ENCODE peak calls at places on chromosomes 6 and 20, in eight cellular contexts. One of them, this sample, is unnamed.

GRCh38 chr6:40391086-40391485 is 196.1 kb downstream of the LRFN2 start:
- DNase-seq in fibroblast of the conjunctiva: no peak
- DNase-seq in stimulated activated CD4-positive, alpha-beta T cell treated with anti-CD3 and anti-CD28 coated beads, Interleukin-1b, Interleukin-23, amount 100 ng/mL, for 24 hours: no peak
- DNase-seq in iPS DF 6.9: no peak
- DNase-seq in coronary artery: no peak
- DNase-seq in amniotic stem cell: no peak
- DNase-seq in cardiac fibroblast: no peak
- DNase-seq in SW480: no peak
- DNase-seq in this sample: peak

GRCh38 chr6:2476376-2476775 is 231.0 kb upstream of the GMDS start:
- DNase-seq in fibroblast of the conjunctiva: no peak
- DNase-seq in amniotic stem cell: no peak
- DNase-seq in SW480: peak
- DNase-seq in cardiac fibroblast: peak
- DNase-seq in stimulated activated CD4-positive, alpha-beta T cell treated with anti-CD3 and anti-CD28 coated beads, Interleukin-1b, Interleukin-23, amount 100 ng/mL, for 24 hours: no peak
- DNase-seq in coronary artery: no peak
- DNase-seq in iPS DF 6.9: no peak
- DNase-seq in this sample: no peak

GRCh38 chr6:127191716-127192115 is 73.2 kb downstream of the RSPO3 start:
- DNase-seq in cardiac fibroblast: no peak
- DNase-seq in fibroblast of the conjunctiva: no peak
- DNase-seq in SW480: no peak
- DNase-seq in coronary artery: no peak
- DNase-seq in stimulated activated CD4-positive, alpha-beta T cell treated with anti-CD3 and anti-CD28 coated beads, Interleukin-1b, Interleukin-23, amount 100 ng/mL, for 24 hours: no peak
- DNase-seq in iPS DF 6.9: no peak
- DNase-seq in amniotic stem cell: no peak
- DNase-seq in this sample: no peak

GRCh38 chr6:54784021-54784420 is 62.5 kb upstream of the FAM83B start:
- DNase-seq in amniotic stem cell: no peak
- DNase-seq in cardiac fibroblast: no peak
- DNase-seq in coronary artery: no peak
- DNase-seq in SW480: no peak
- DNase-seq in iPS DF 6.9: no peak
- DNase-seq in stimulated activated CD4-positive, alpha-beta T cell treated with anti-CD3 and anti-CD28 coated beads, Interleukin-1b, Interleukin-23, amount 100 ng/mL, for 24 hours: no peak
- DNase-seq in fibroblast of the conjunctiva: no peak
- DNase-seq in this sample: no peak

GRCh38 chr6:159852877-159853276 is 37.9 kb upstream of the MAS1 start:
- DNase-seq in coronary artery: no peak
- DNase-seq in amniotic stem cell: no peak
- DNase-seq in cardiac fibroblast: peak
- DNase-seq in iPS DF 6.9: no peak
- DNase-seq in SW480: no peak
- DNase-seq in stimulated activated CD4-positive, alpha-beta T cell treated with anti-CD3 and anti-CD28 coated beads, Interleukin-1b, Interleukin-23, amount 100 ng/mL, for 24 hours: no peak
- DNase-seq in fibroblast of the conjunctiva: no peak
- DNase-seq in this sample: no peak

GRCh38 chr6:346389-347030 is 45.0 kb upstream of the IRF4 start:
- DNase-seq in amniotic stem cell: no peak
- DNase-seq in cardiac fibroblast: peak
- DNase-seq in iPS DF 6.9: no peak
- DNase-seq in SW480: no peak
- DNase-seq in fibroblast of the conjunctiva: peak
- DNase-seq in coronary artery: no peak
- DNase-seq in stimulated activated CD4-positive, alpha-beta T cell treated with anti-CD3 and anti-CD28 coated beads, Interleukin-1b, Interleukin-23, amount 100 ng/mL, for 24 hours: no peak
- DNase-seq in this sample: no peak

GRCh38 chr6:161373905-161374451 is 100.1 kb upstream of the AGPAT4 start:
- DNase-seq in cardiac fibroblast: peak
- DNase-seq in fibroblast of the conjunctiva: peak
- DNase-seq in stimulated activated CD4-positive, alpha-beta T cell treated with anti-CD3 and anti-CD28 coated beads, Interleukin-1b, Interleukin-23, amount 100 ng/mL, for 24 hours: peak
- DNase-seq in SW480: peak
- DNase-seq in iPS DF 6.9: no peak
- DNase-seq in amniotic stem cell: no peak
- DNase-seq in coronary artery: no peak
- DNase-seq in this sample: no peak

GRCh38 chr6:143964667-143965066 is 43.4 kb downstream of the PLAGL1 start:
- DNase-seq in fibroblast of the conjunctiva: no peak
- DNase-seq in cardiac fibroblast: peak
- DNase-seq in amniotic stem cell: no peak
- DNase-seq in stimulated activated CD4-positive, alpha-beta T cell treated with anti-CD3 and anti-CD28 coated beads, Interleukin-1b, Interleukin-23, amount 100 ng/mL, for 24 hours: no peak
- DNase-seq in coronary artery: no peak
- DNase-seq in SW480: no peak
- DNase-seq in iPS DF 6.9: no peak
- DNase-seq in this sample: no peak

GRCh38 chr20:45998337-45998736 is 10.4 kb upstream of the MMP9 start:
- DNase-seq in coronary artery: no peak
- DNase-seq in cardiac fibroblast: no peak
- DNase-seq in stimulated activated CD4-positive, alpha-beta T cell treated with anti-CD3 and anti-CD28 coated beads, Interleukin-1b, Interleukin-23, amount 100 ng/mL, for 24 hours: no peak
- DNase-seq in SW480: no peak
- DNase-seq in fibroblast of the conjunctiva: no peak
- DNase-seq in amniotic stem cell: no peak
- DNase-seq in iPS DF 6.9: no peak
- DNase-seq in this sample: no peak

GRCh38 chr20:44079968-44080560 is 106.9 kb downstream of the JPH2 start:
- DNase-seq in iPS DF 6.9: no peak
- DNase-seq in SW480: no peak
- DNase-seq in fibroblast of the conjunctiva: no peak
- DNase-seq in amniotic stem cell: no peak
- DNase-seq in coronary artery: no peak
- DNase-seq in stimulated activated CD4-positive, alpha-beta T cell treated with anti-CD3 and anti-CD28 coated beads, Interleukin-1b, Interleukin-23, amount 100 ng/mL, for 24 hours: no peak
- DNase-seq in cardiac fibroblast: no peak
- DNase-seq in this sample: peak

GRCh38 chr20:18093388-18093787 is 35.7 kb upstream of the OVOL2 start:
- DNase-seq in SW480: no peak
- DNase-seq in iPS DF 6.9: no peak
- DNase-seq in stimulated activated CD4-positive, alpha-beta T cell treated with anti-CD3 and anti-CD28 coated beads, Interleukin-1b, Interleukin-23, amount 100 ng/mL, for 24 hours: no peak
- DNase-seq in cardiac fibroblast: no peak
- DNase-seq in amniotic stem cell: no peak
- DNase-seq in coronary artery: no peak
- DNase-seq in fibroblast of the conjunctiva: no peak
- DNase-seq in this sample: peak

GRCh38 chr6:71197267-71197666 is 91.3 kb upstream of the OGFRL1 start:
- DNase-seq in stimulated activated CD4-positive, alpha-beta T cell treated with anti-CD3 and anti-CD28 coated beads, Interleukin-1b, Interleukin-23, amount 100 ng/mL, for 24 hours: no peak
- DNase-seq in coronary artery: no peak
- DNase-seq in iPS DF 6.9: no peak
- DNase-seq in SW480: no peak
- DNase-seq in amniotic stem cell: no peak
- DNase-seq in fibroblast of the conjunctiva: no peak
- DNase-seq in cardiac fibroblast: no peak
- DNase-seq in this sample: no peak